ENCODE peak calls at places on chromosomes 2 and 18, in eight cellular contexts. W is breast epithelium; C is lower leg skin; P is activated T-helper 2 cell treated with anti-CD3 and anti-CD28 coated beads, Interferon-gamma antibody, Interleukin-2, Interleukin-4, amounts not matched to agents 10 μg/mL and 5 μg/mL and 100 μg/mL, durations not matched to agents 14 hours and 24 hours and 36 hours; I is fibroblast of pulmonary artery; F is ACHN; S is NCI-H748 treated with DMSO at 0.1 percent for 48 hours; H is spleen. J is an unnamed sample.

GRCh38 chr2:142849818-142850217 is 27.6 kb upstream of the KYNU start:
- DNase-seq in W (no peak), C (no peak), P (no peak), I (peak), F (no peak), S (no peak), H (no peak), J (no peak)

GRCh38 chr2:30862054-30862651 is 54.9 kb upstream of the CAPN13 start:
- DNase-seq in W (no peak), C (no peak), P (peak), I (peak), F (peak), S (no peak), H (no peak), J (no peak)

GRCh38 chr2:239201531-239201876 is 199.3 kb downstream of the HDAC4 start:
- DNase-seq in W (peak), C (peak), P (no peak), I (no peak), F (no peak), S (no peak), H (no peak), J (peak)

GRCh38 chr2:113361051-113361450 is 76.4 kb upstream of the ZNG1B start:
- DNase-seq in W (no peak), C (no peak), P (no peak), I (no peak), F (no peak), S (no peak), H (no peak), J (no peak)

GRCh38 chr18:24862225-24862893 is 401.9 kb downstream of the HRH4 start:
- DNase-seq in W (peak), C (no peak), P (no peak), I (no peak), F (no peak), S (no peak), H (no peak), J (no peak)

GRCh38 chr2:11365096-11365856 is 20.8 kb upstream of the ROCK2 start:
- DNase-seq in W (no peak), C (no peak), P (no peak), I (no peak), F (no peak), S (no peak), H (no peak), J (no peak)

GRCh38 chr2:239663364-239663924 is 262.6 kb upstream of the HDAC4 start:
- DNase-seq in W (no peak), C (no peak), P (no peak), I (no peak), F (no peak), S (no peak), H (no peak), J (no peak)

GRCh38 chr18:11040823-11041712 is 108.3 kb downstream of the PIEZO2 start:
- DNase-seq in W (no peak), C (peak), P (no peak), I (peak), F (peak), S (peak), H (no peak), J (no peak)

GRCh38 chr2:64259301-64259700 is 115.1 kb upstream of the PELI1 start:
- DNase-seq in W (no peak), C (no peak), P (no peak), I (peak), F (no peak), S (no peak), H (no peak), J (peak)

GRCh38 chr2:128535928-128536327 is 217.3 kb upstream of the HS6ST1 start:
- DNase-seq in W (no peak), C (no peak), P (no peak), I (peak), F (no peak), S (no peak), H (peak), J (no peak)

GRCh38 chr2:237743561-237744269 is 54.9 kb upstream of the RBM44 start:
- DNase-seq in W (no peak), C (no peak), P (no peak), I (peak), F (no peak), S (no peak), H (no peak), J (peak)

GRCh38 chr2:157986761-157987160 is 110.6 kb upstream of the ACVR1 start:
- DNase-seq in W (no peak), C (no peak), P (no peak), I (no peak), F (no peak), S (no peak), H (no peak), J (no peak)

GRCh38 chr18:22168360-22168921 is 948 bp upstream of the GATA6 start:
- DNase-seq in W (no peak), C (no peak), P (no peak), I (peak), F (peak), S (peak), H (no peak), J (peak)

GRCh38 chr2:85785871-85786270 is 32.1 kb downstream of the ATOH8 start:
- DNase-seq in W (no peak), C (no peak), P (no peak), I (no peak), F (no peak), S (no peak), H (no peak), J (no peak)

GRCh38 chr2:239937866-239938640 is 87.1 kb downstream of the NDUFA10 start:
- DNase-seq in W (peak), C (no peak), P (no peak), I (no peak), F (no peak), S (no peak), H (peak), J (no peak)

GRCh38 chr2:239834143-239834542 is 191.0 kb downstream of the NDUFA10 start:
- DNase-seq in W (peak), C (no peak), P (peak), I (no peak), F (no peak), S (no peak), H (no peak), J (peak)

GRCh38 chr2:50225021-50225928 is 806.7 kb downstream of the NRXN1 start:
- DNase-seq in W (no peak), C (no peak), P (no peak), I (no peak), F (no peak), S (no peak), H (no peak), J (no peak)

GRCh38 chr18:33231474-33232317 is 208.8 kb downstream of the CCDC178 start:
- DNase-seq in W (peak), C (peak), P (peak), I (peak), F (peak), S (peak), H (no peak), J (peak)

GRCh38 chr2:35298493-35298892 is 1057.1 kb upstream of the CRIM1 start:
- DNase-seq in W (no peak), C (peak), P (no peak), I (peak), F (no peak), S (no peak), H (no peak), J (no peak)

GRCh38 chr2:224734949-224735348 is 18.8 kb upstream of the CCDC195 start:
- DNase-seq in W (no peak), C (no peak), P (no peak), I (no peak), F (no peak), S (no peak), H (no peak), J (no peak)

J was measured in Right ventricle myocardium inferior.